ENCODE peak calls at places on chromosomes 16 and 17, in eight cellular contexts. O, J, L, K, E, A, C and T are unnamed samples.

GRCh38 chr16:84247341-84247740 is 7.5 kb upstream of the KCNG4 start:
- DNase-seq in C (no peak), A (no peak), J (no peak), K (no peak), L (no peak), O (no peak), E (no peak), T (no peak)

GRCh38 chr16:77943770-77944169 is 78.6 kb upstream of the CLEC3A start:
- DNase-seq in L (no peak), E (no peak), A (no peak), O (peak; percentile 23), J (no peak), C (no peak), K (no peak), T (no peak)

GRCh38 chr16:67933805-67934204 is 2.1 kb upstream of the CTRL start:
- DNase-seq in J (no peak), O (no peak), E (no peak), L (no peak), A (no peak), K (no peak), C (no peak), T (no peak)

GRCh38 chr17:74357466-74357809 is 4.2 kb downstream of the BTBD17 start:
- DNase-seq in A (no peak), C (no peak), J (no peak), E (no peak), O (no peak), L (no peak), K (no peak), T (no peak)

GRCh38 chr17:4527552-4527951 is 27.6 kb downstream of the MYBBP1A start:
- DNase-seq in K (no peak), C (no peak), E (no peak), O (no peak), J (no peak), L (no peak), A (no peak), T (no peak)

GRCh38 chr17:39197380-39198185 is at the start of gene CACNB1:
- DNase-seq in O (peak; percentile 77), C (peak; percentile 66), A (peak; percentile 83), L (peak; percentile 62), J (peak; percentile 67), K (peak; percentile 38), E (peak; percentile 79), T (peak; percentile 86)

GRCh38 chr16:83675136-83675535 is 132.6 kb upstream of the HSBP1 start:
- DNase-seq in A (no peak), C (no peak), O (no peak), K (no peak), E (no peak), J (no peak), L (no peak), T (no peak)

GRCh38 chr17:64229815-64230550 is 33.1 kb downstream of the TEX2 start:
- DNase-seq in K (no peak), A (no peak), O (no peak), L (no peak), C (no peak), J (no peak), E (no peak), T (no peak)

GRCh38 chr17:36593651-36594316 is 2.1 kb downstream of the DHRS11 start:
- DNase-seq in C (no peak), J (no peak), O (no peak), L (no peak), K (no peak), A (no peak), E (no peak), T (peak; percentile 49)

GRCh38 chr17:73936908-73937627 is 266.4 kb upstream of the RPL38 start:
- DNase-seq in O (no peak), K (no peak), E (no peak), C (no peak), J (no peak), A (no peak), L (no peak), T (no peak)

GRCh38 chr17:75998327-75998795 is 2.3 kb upstream of the CDK3 start:
- DNase-seq in L (no peak), E (no peak), A (no peak), O (no peak), K (no peak), J (no peak), C (peak; percentile 48), T (peak; percentile 63)

GRCh38 chr17:50947844-50948514 is 81.8 kb upstream of the TOB1 start:
- DNase-seq in E (peak; percentile 72), A (peak; percentile 44), O (no peak), K (no peak), L (no peak), C (peak; percentile 20), J (no peak), T (peak; percentile 93)

GRCh38 chr17:74610108-74610507 is 13.4 kb downstream of the CD300E start:
- DNase-seq in O (no peak), K (no peak), J (no peak), C (peak; percentile 23), L (no peak), A (no peak), E (no peak), T (no peak)

GRCh38 chr17:32323784-32324590 is 18.0 kb downstream of the C17orf75 start:
- DNase-seq in C (peak; percentile 66), E (no peak), O (no peak), A (no peak), K (no peak), J (peak; percentile 9), L (no peak), T (peak; percentile 47)

GRCh38 chr17:59331929-59332889 is 754 bp downstream of the YPEL2 start:
- DNase-seq in A (peak; percentile 40), J (no peak), L (no peak), E (peak; percentile 51), K (no peak), O (no peak), C (peak; percentile 13), T (peak; percentile 82)

GRCh38 chr17:76082326-76083251 is 3.6 kb downstream of the ZACN start:
- DNase-seq in O (no peak), C (no peak), E (no peak), A (no peak), J (no peak), K (no peak), L (no peak), T (no peak)

GRCh38 chr17:63571632-63572310 is 21.5 kb downstream of the DCAF7 start:
- DNase-seq in A (no peak), J (no peak), E (no peak), O (no peak), K (peak; percentile 49), L (no peak), C (peak; percentile 30), T (no peak)

GRCh38 chr17:71360301-71360700 is 760.5 kb upstream of the SOX9 start:
- DNase-seq in C (no peak), E (no peak), J (no peak), A (no peak), L (no peak), K (no peak), O (no peak), T (no peak)

GRCh38 chr17:64611374-64611773 is 50.7 kb downstream of the SMURF2 start:
- DNase-seq in L (no peak), E (no peak), O (no peak), J (no peak), A (no peak), C (no peak), K (no peak), T (no peak)

GRCh38 chr17:65656390-65657250 is 95.2 kb upstream of the AXIN2 start:
- DNase-seq in L (no peak), J (no peak), O (no peak), E (no peak), A (no peak), C (no peak), K (no peak), T (no peak)